ENCODE peak calls at places on chromosomes 2 and 18, in six cellular contexts. X is A549, J is HepG2, L is endothelial cell of umbilical vein, E is HCT116, W is GM12878. H is an unnamed sample.

GRCh38 chr2:223725494-223725893 is 111.9 kb downstream of the AP1S3 start:
- DNase-seq in J (peak), L (peak), W (no peak), E (peak), X (peak), H (peak)

GRCh38 chr2:207897541-207898353 is 127.6 kb downstream of the PLEKHM3 start:
- DNase-seq in W (no peak), E (no peak), J (peak), L (peak), X (no peak), H (no peak)

GRCh38 chr2:147082850-147083522 is 761.8 kb upstream of the ACVR2A start:
- DNase-seq in J (peak), E (peak), X (peak), L (peak), W (peak), H (peak)

GRCh38 chr18:31684279-31685096 is at the start of gene B4GALT6:
- DNase-seq in E (no peak), X (peak), W (no peak), L (peak), J (no peak), H (peak)

GRCh38 chr2:38932586-38932985 is 42.9 kb downstream of the ARHGEF33 start:
- DNase-seq in W (no peak), J (no peak), E (no peak), L (no peak), X (no peak), H (no peak)

GRCh38 chr2:16080071-16080470 is 139.7 kb downstream of the MYCN start:
- DNase-seq in J (no peak), E (no peak), X (no peak), W (no peak), L (no peak), H (no peak)

GRCh38 chr18:77397056-77397455 is 147.4 kb downstream of the GALR1 start:
- DNase-seq in W (no peak), J (no peak), E (no peak), L (no peak), X (no peak), H (no peak)

GRCh38 chr2:223896751-223897320 is 48.3 kb downstream of the WDFY1 start:
- DNase-seq in L (no peak), W (peak), J (no peak), E (no peak), X (no peak), H (peak)

GRCh38 chr2:85828725-85829124 is 60.1 kb downstream of the ST3GAL5 start:
- DNase-seq in J (no peak), W (no peak), E (no peak), X (no peak), L (no peak), H (no peak)

GRCh38 chr2:231923951-231924888 is 2.0 kb downstream of the NPPC start:
- DNase-seq in J (no peak), E (no peak), L (no peak), X (no peak), W (no peak), H (no peak)

GRCh38 chr2:152483276-152483996 is 148.5 kb downstream of the FMNL2 start:
- DNase-seq in W (no peak), E (no peak), J (no peak), L (no peak), X (no peak), H (no peak)

GRCh38 chr18:12287131-12287681 is 20.8 kb upstream of the TUBB6 start:
- DNase-seq in W (no peak), L (no peak), E (no peak), J (no peak), X (no peak), H (no peak)

GRCh38 chr2:48946444-48947048 is 191.0 kb upstream of the LHCGR start:
- DNase-seq in E (peak), L (peak), W (peak), X (peak), J (peak), H (peak)

GRCh38 chr2:55019547-55020258 is 30.5 kb downstream of the RTN4 start:
- DNase-seq in E (no peak), L (peak), X (no peak), J (no peak), W (no peak), H (peak)

GRCh38 chr2:100745630-100746029 is 74.3 kb upstream of the NPAS2 start:
- DNase-seq in J (peak), W (no peak), X (no peak), E (no peak), L (no peak), H (no peak)

GRCh38 chr2:202765435-202765834 is 106.1 kb downstream of the ICA1L start:
- DNase-seq in W (no peak), L (no peak), E (no peak), X (no peak), J (no peak), H (peak)

GRCh38 chr2:56287974-56288373 is 104.2 kb downstream of the CCDC85A start:
- DNase-seq in L (peak), E (peak), J (no peak), X (no peak), W (no peak), H (no peak)

GRCh38 chr2:44553456-44553855 is 191.7 kb downstream of the CAMKMT start:
- DNase-seq in L (peak), E (no peak), X (no peak), J (no peak), W (no peak), H (no peak)

GRCh38 chr2:16406929-16407328 is 258.7 kb downstream of the CYRIA start:
- DNase-seq in E (no peak), L (no peak), X (no peak), J (no peak), W (no peak), H (no peak)

GRCh38 chr2:84894758-84895520 is 10.5 kb upstream of the TMSB10 start:
- DNase-seq in X (no peak), W (no peak), J (no peak), E (no peak), L (peak), H (peak)

GRCh38 chr2:3518496-3519254 is 656 bp downstream of the ADI1 start:
- DNase-seq in W (peak), J (peak), E (peak), X (peak), L (peak), H (peak)
- TF ChIP-seq POLR2A in W (peak), J (peak), E (no peak), X (peak), L (peak), H (peak)

GRCh38 chr2:233597522-233597921 is 19.9 kb upstream of the UGT1A8 start:
- DNase-seq in X (no peak), W (no peak), E (no peak), L (no peak), J (no peak), H (no peak)
- TF ChIP-seq MAX in X (no peak), W (no peak), E (no peak), L (no peak), J (no peak), H (no peak)

DNA sequence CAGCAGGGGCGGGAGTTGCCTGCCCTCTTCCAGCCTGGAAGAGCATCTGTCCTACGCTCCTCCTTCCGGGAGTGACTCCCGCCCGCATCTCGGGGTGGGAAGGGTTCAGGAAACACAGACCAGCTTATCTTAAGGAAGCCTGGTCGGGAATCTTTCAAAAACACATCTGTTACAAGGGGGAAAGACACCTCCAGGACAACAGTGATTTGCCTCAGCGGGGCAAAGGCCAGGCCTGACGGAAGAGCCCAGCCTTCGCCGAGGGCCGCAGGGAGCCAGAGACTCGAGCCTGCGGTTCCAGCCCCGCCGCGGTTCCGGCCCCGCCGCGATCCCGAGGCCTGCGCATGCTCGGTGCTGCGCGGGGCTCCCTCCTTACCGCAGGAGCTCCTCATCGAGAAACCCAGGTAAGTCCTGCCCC is 38.1 kb upstream of the TGIF1 start:
- DNase-seq in J (no peak), E (no peak), L (peak), X (peak), W (no peak), H (no peak)
- H3K4me3 ChIP-seq in J (no peak), E (no peak), L (no peak), X (peak), W (no peak), H (no peak)

GRCh38 chr2:26384183-26384582 is 17.5 kb upstream of the DRC1 start:
- DNase-seq in W (no peak), E (no peak), X (no peak), L (no peak), J (no peak), H (no peak)

GRCh38 chr2:26380281-26380680 is 21.4 kb upstream of the DRC1 start:
- DNase-seq in J (no peak), L (no peak), W (no peak), X (no peak), E (no peak), H (no peak)

GRCh38 chr2:26382534-26382933 is 19.2 kb upstream of the DRC1 start:
- DNase-seq in L (no peak), X (no peak), E (no peak), W (no peak), J (no peak), H (no peak)

GRCh38 chr2:26384597-26384996 is 17.1 kb upstream of the DRC1 start:
- DNase-seq in J (no peak), E (no peak), L (no peak), X (no peak), W (no peak), H (no peak)
- TF ChIP-seq POLR2A in J (no peak), E (no peak), L (no peak), X (no peak), W (no peak), H (no peak)